ENCODE peak calls at places on chromosomes 16 and 17, in five cellular contexts. S is testis, U is thoracic aorta, C is GM23338, M is neuronal stem cell. V is an unnamed sample. For H3K27me3 and H3K4me1, the result is how much of the 10 kb centered on the place peaks cover.

GRCh38 chr16:70432800-70433455 is 6.0 kb downstream of the ST3GAL2 start:
- DNase-seq in S (no peak), U (no peak), C (no peak), M (no peak), V (no peak)

GRCh38 chr17:75065562-75066151 is 18.6 kb downstream of the KCTD2 start:
- DNase-seq in S (no peak), U (no peak), C (no peak), M (no peak), V (no peak)

GRCh38 chr16:30899794-30900193 is 3.4 kb downstream of the CTF1 start:
- DNase-seq in S (no peak), U (no peak), C (no peak), M (no peak), V (no peak)

GRCh38 chr17:74591503-74591902 is 580 bp downstream of the CD300LD start:
- DNase-seq in S (no peak), U (no peak), C (no peak), M (no peak), V (no peak)

GRCh38 chr16:2912330-2913199 is 834 bp downstream of the FLYWCH1 start:
- DNase-seq in S (no peak), U (no peak), C (peak), M (no peak), V (peak)

GRCh38 chr16:71230122-71230845 is at the start of gene HYDIN:
- DNase-seq in S (peak), U (no peak), C (peak), M (peak), V (peak)

GRCh38 chr16:81995651-81996050 is 15.6 kb downstream of the SDR42E1 start:
- DNase-seq in S (no peak), U (no peak), C (no peak), M (no peak), V (no peak)

GRCh38 chr17:40563371-40564052 is 1.8 kb downstream of the CCR7 start:
- DNase-seq in S (no peak), U (no peak), C (no peak), M (no peak), V (no peak)

GRCh38 chr17:49583889-49584288 is 8.2 kb downstream of the NXPH3 start:
- DNase-seq in S (no peak), U (no peak), C (no peak), M (no peak), V (no peak)

GRCh38 chr16:68086336-68086821 is 1.2 kb downstream of the NFATC3 start:
- DNase-seq in S (no peak), U (no peak), C (peak), M (no peak), V (peak)

GRCh38 chr17:78759203-78759968 is 22.7 kb downstream of the CYTH1 start:
- DNase-seq in S (peak), U (no peak), C (no peak), M (no peak), V (peak)

GRCh38 chr16:63684702-63685101 is 1437.2 kb downstream of the CDH11 start:
- DNase-seq in S (no peak), U (no peak), C (peak), M (no peak), V (no peak)

GRCh38 chr16:28932339-28933141 is 769 bp downstream of the CD19 start:
- DNase-seq in S (no peak), U (no peak), C (no peak), M (no peak), V (no peak)
- H3K4me3 ChIP-seq in S (no peak), U (no peak), C (no peak), M (no peak), V (no peak)

GRCh38 chr17:68197997-68198930 is 49.6 kb upstream of the AMZ2 start:
- DNase-seq in S (no peak), U (no peak), C (peak), M (no peak), V (no peak)
- H3K27me3 ChIP-seq in S (under half), U (under half), C (half or more), M (under half), V (under half)

DNA sequence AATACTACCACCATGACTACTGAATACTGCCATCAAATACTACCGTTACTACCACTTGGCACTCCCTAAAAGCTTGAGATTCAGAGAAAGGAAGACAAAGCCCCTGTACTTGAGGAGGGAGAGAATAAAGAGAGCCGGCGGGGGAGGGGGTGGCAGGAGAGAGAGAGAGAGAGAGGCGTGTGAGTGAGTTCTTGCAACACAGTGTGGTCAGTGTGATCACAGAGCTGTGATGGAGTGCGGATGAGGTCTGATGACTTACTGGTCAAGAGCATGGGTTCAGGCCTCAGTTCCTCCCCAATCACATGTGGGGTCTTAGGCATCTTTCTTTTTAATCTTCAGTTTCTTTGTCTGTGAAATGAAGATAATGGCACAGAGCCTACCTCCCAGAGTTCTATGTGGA is 19.2 kb downstream of the PRKCB start:
- DNase-seq in S (no peak), U (no peak), C (peak), M (no peak), V (no peak)
- H3K4me1 ChIP-seq in S (under half), U (under half), C (under half), M (under half), V (under half)

DNA sequence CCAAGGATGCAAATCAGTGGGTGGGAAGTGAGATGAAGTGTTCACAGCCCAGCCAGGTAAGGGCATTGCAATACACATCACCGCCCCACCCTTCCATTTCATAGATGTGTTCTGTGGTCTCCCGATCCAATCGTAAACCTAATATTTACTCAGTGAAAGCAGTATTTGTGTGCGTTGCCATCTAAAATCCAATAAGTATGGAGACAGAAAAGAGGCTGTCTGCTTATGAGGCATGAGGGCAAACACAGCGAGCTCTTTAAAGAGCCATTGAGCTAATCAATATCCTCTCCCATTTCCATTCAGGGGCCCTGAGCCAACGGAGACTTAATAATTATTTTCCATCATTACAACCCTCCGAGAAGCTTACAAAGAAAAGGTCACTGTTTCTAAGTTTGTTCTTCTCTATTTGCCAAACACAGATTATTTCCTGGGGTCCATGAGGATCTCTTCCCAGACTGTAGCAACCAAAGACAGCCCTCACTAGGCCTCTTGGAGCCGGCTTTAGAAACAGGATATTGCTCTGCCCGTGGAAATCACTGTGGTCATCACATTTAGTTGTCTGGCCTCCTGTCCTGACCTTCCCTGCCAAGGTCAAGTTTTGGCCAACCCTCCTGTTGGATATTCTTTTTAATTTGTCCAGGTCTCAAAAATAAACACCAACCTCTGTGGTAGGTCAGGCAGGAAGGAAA is 120.1 kb downstream of the SLC39A11 start:
- DNase-seq in S (no peak), U (no peak), C (no peak), M (no peak), V (no peak)
- H3K4me3 ChIP-seq in S (no peak), U (no peak), C (no peak), M (no peak), V (no peak)

GRCh38 chr16:10228779-10229178 is 46.6 kb upstream of the GRIN2A start:
- DNase-seq in S (no peak), U (no peak), C (no peak), M (no peak), V (no peak)
- H3K27me3 ChIP-seq in S (under half), U (under half), C (under half), M (under half), V (under half)

GRCh38 chr17:17025621-17026020 is 16.6 kb upstream of the MPRIP start:
- DNase-seq in S (no peak), U (no peak), C (no peak), M (no peak), V (no peak)
- H3K4me1 ChIP-seq in S (under half), U (under half), C (under half), M (under half), V (under half)

DNA sequence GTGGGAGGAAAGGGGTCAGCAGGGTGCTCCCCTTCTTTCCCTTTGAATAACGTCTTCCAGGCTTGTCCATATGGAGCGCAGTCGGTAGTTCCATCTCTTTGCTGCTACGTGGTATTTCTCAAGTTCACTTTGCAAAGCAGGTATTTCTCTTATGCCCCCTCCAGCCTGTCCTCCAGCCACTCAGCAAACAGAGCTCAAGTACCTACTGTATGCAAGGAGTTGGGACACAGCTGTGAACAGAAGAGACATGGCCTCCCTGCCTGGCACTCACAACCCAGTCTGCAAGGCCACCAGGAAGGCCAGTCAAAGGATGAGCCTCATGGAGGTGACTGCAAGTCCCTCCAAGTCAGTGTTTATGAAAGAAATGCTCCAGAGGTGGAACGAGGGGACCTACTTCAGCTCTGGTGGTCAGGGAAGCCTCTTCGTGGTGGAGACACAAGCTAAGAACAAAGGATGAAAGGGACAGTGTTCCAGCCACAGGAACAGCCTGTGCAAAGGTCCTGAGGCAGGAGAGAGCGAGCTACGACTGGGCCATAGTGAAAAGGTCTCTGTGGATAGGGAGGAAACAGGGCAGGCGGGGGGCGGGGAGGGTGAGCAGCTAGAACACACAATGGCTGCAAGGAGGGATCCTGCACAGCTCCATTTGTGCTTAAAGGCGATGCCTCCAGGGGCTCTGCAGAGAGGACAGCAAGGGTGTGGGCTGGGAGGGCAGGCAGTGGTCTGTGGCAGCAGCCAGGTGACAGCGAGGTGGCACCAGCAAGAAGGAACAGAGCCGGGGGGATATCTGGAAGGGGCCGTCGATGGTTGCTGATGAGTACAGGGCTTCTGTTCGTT is 32.6 kb downstream of the PPL start:
- DNase-seq in S (no peak), U (no peak), C (no peak), M (no peak), V (no peak)
- H3K4me3 ChIP-seq in S (no peak), U (no peak), C (no peak), M (no peak), V (no peak)

GRCh38 chr17:6712854-6713129 is 377 bp downstream of the SLC13A5 start:
- DNase-seq in S (no peak), U (no peak), C (no peak), M (no peak), V (no peak)
- H3K27me3 ChIP-seq in S (under half), U (under half), C (under half), M (under half), V (under half)

GRCh38 chr16:75102595-75102994 is 14.0 kb downstream of the LDHD start:
- DNase-seq in S (no peak), U (no peak), C (no peak), M (no peak), V (no peak)
- H3K4me1 ChIP-seq in S (under half), U (under half), C (under half), M (under half), V (under half)